ENCODE peak calls at places on chromosomes 6 and 20, in nine cellular contexts. T is T-helper 9 cell; A is A549; X is left ventricle myocardium inferior; G is activated CD8-positive, alpha-beta memory T cell treated with anti-CD3 and anti-CD28 coated beads for 1 hour; J is activated CD4-positive, alpha-beta T cell treated with anti-CD3 and anti-CD28 coated beads, Interleukin-2, amount 50 U/mL, for 48 hours; K is activated CD4-positive, CD25-positive, alpha-beta regulatory T cell; Z is H7; W is A172. B is an unnamed sample.

GRCh38 chr20:48275737-48276342 is 490.6 kb upstream of the SULF2 start:
- DNase-seq in T (no peak), A (no peak), X (no peak), G (no peak), J (no peak), K (no peak), Z (peak), W (no peak), B (no peak)

GRCh38 chr20:33192912-33193501 is 24.1 kb upstream of the BPIFA3 start:
- DNase-seq in T (no peak), A (no peak), X (no peak), G (no peak), J (no peak), K (no peak), Z (no peak), W (no peak), B (no peak)

GRCh38 chr6:8939615-8940014 is 504.3 kb upstream of the SLC35B3 start:
- DNase-seq in T (no peak), A (peak), X (no peak), G (no peak), J (no peak), K (no peak), Z (no peak), W (peak), B (peak)

GRCh38 chr6:51570168-51570921 is 517.1 kb downstream of the PKHD1 start:
- DNase-seq in T (no peak), A (no peak), X (no peak), G (no peak), J (no peak), K (no peak), Z (no peak), W (no peak), B (no peak)

GRCh38 chr6:76792394-76792793 is 670.9 kb downstream of the HTR1B start:
- DNase-seq in T (no peak), A (no peak), X (no peak), G (no peak), J (no peak), K (no peak), Z (no peak), W (no peak), B (no peak)

GRCh38 chr20:48070961-48071645 is 285.8 kb upstream of the SULF2 start:
- DNase-seq in T (no peak), A (no peak), X (no peak), G (no peak), J (no peak), K (no peak), Z (no peak), W (no peak), B (no peak)

GRCh38 chr20:50924261-50924660 is 7.0 kb downstream of the ADNP start:
- DNase-seq in T (no peak), A (no peak), X (no peak), G (no peak), J (no peak), K (no peak), Z (no peak), W (no peak), B (no peak)

GRCh38 chr20:63553251-63553932 is 567 bp upstream of the FNDC11 start:
- DNase-seq in T (peak), A (peak), X (peak), G (peak), J (peak), K (peak), Z (peak), W (peak), B (peak)

GRCh38 chr20:48468571-48468970 is 359.2 kb downstream of the PREX1 start:
- DNase-seq in T (no peak), A (no peak), X (no peak), G (no peak), J (no peak), K (no peak), Z (no peak), W (no peak), B (no peak)

GRCh38 chr6:33297956-33298772 is 578 bp downstream of the RGL2 start:
- DNase-seq in T (peak), A (peak), X (no peak), G (no peak), J (peak), K (no peak), Z (peak), W (peak), B (no peak)

GRCh38 chr20:63690001-63690897 is 6.2 kb upstream of the TNFRSF6B start:
- DNase-seq in T (no peak), A (no peak), X (no peak), G (no peak), J (no peak), K (no peak), Z (no peak), W (no peak), B (no peak)

GRCh38 chr6:37029249-37029959 is 23.9 kb downstream of the FGD2 start:
- DNase-seq in T (peak), A (peak), X (peak), G (no peak), J (peak), K (no peak), Z (peak), W (peak), B (peak)

GRCh38 chr6:149642829-149643580 is 5.5 kb downstream of the KATNA1 start:
- DNase-seq in T (no peak), A (no peak), X (no peak), G (no peak), J (no peak), K (no peak), Z (no peak), W (no peak), B (no peak)

GRCh38 chr6:125790403-125791150 is at the start of gene NCOA7:
- DNase-seq in T (peak), A (peak), X (peak), G (peak), J (peak), K (peak), Z (peak), W (peak), B (peak)

GRCh38 chr6:96458771-96459170 is 62.8 kb upstream of the UFL1 start:
- DNase-seq in T (no peak), A (no peak), X (no peak), G (no peak), J (no peak), K (no peak), Z (no peak), W (no peak), B (no peak)

GRCh38 chr20:24701668-24702067 is 232.2 kb downstream of the SYNDIG1 start:
- DNase-seq in T (no peak), A (no peak), X (no peak), G (no peak), J (no peak), K (no peak), Z (peak), W (no peak), B (no peak)

GRCh38 chr6:113903666-113904330 is 46.7 kb downstream of the MARCKS start:
- DNase-seq in T (no peak), A (no peak), X (peak), G (no peak), J (no peak), K (no peak), Z (no peak), W (no peak), B (no peak)

GRCh38 chr20:52812231-52812847 is 159.8 kb upstream of the TSHZ2 start:
- DNase-seq in T (no peak), A (no peak), X (no peak), G (no peak), J (no peak), K (no peak), Z (no peak), W (peak), B (no peak)

GRCh38 chr6:149271348-149272340 is 45.9 kb upstream of the TAB2 start:
- DNase-seq in T (peak), A (no peak), X (no peak), G (peak), J (peak), K (no peak), Z (no peak), W (no peak), B (no peak)

GRCh38 chr20:62424249-62425109 is 2.9 kb downstream of the RBBP8NL start:
- DNase-seq in T (no peak), A (no peak), X (no peak), G (no peak), J (no peak), K (no peak), Z (no peak), W (no peak), B (no peak)

GRCh38 chr20:64145458-64146300 is 18.6 kb upstream of the MYT1 start:
- DNase-seq in T (no peak), A (no peak), X (no peak), G (no peak), J (peak), K (no peak), Z (peak), W (no peak), B (peak)

GRCh38 chr6:9520417-9521151 is 894.3 kb downstream of the TFAP2A start:
- DNase-seq in T (no peak), A (no peak), X (no peak), G (no peak), J (no peak), K (no peak), Z (no peak), W (peak), B (no peak)

GRCh38 chr20:51767867-51768758 is at the start of gene ATP9A:
- DNase-seq in T (no peak), A (no peak), X (peak), G (no peak), J (peak), K (no peak), Z (peak), W (no peak), B (peak)

GRCh38 chr20:59453634-59454241 is 150.6 kb upstream of the PHACTR3 start:
- DNase-seq in T (no peak), A (no peak), X (peak), G (no peak), J (no peak), K (no peak), Z (no peak), W (no peak), B (no peak)

GRCh38 chr6:35495258-35496035 is 1.4 kb downstream of the TEAD3 start:
- DNase-seq in T (no peak), A (no peak), X (no peak), G (no peak), J (no peak), K (no peak), Z (no peak), W (no peak), B (no peak)